ENCODE peak calls at places on chromosomes 2 and 18, in nine cellular contexts. R is PC-9; Y is PC-3; E is GM23248; J is prostate gland; A is CD4-positive, alpha-beta memory T cell; G is aorta; O is fibroblast of lung; H is H1. U is an unnamed sample.

GRCh38 chr18:79950440-79951341 is 762 bp downstream of the SLC66A2 start:
- DNase-seq in R (peak; percentile 20), Y (peak; percentile 31), E (peak; percentile 73), J (no peak), A (no peak), G (peak; percentile 85), O (no peak), H (no peak), U (no peak)

GRCh38 chr18:52402814-52403213 is 62.8 kb downstream of the DCC start:
- DNase-seq in R (no peak), Y (no peak), E (no peak), J (no peak), A (no peak), G (no peak), O (no peak), H (no peak), U (no peak)

GRCh38 chr2:120177011-120177621 is 46.1 kb downstream of the TMEM185B start:
- DNase-seq in R (no peak), Y (no peak), E (no peak), J (peak; percentile 59), A (peak; percentile 87), G (peak; percentile 76), O (no peak), H (no peak), U (peak; percentile 70)

GRCh38 chr2:1147873-1148612 is 197.4 kb downstream of the SNTG2 start:
- DNase-seq in R (no peak), Y (no peak), E (no peak), J (no peak), A (no peak), G (no peak), O (no peak), H (no peak), U (no peak)

GRCh38 chr2:167196461-167197252 is 308.4 kb downstream of the XIRP2 start:
- DNase-seq in R (no peak), Y (peak; percentile 87), E (peak; percentile 45), J (no peak), A (no peak), G (no peak), O (peak; percentile 78), H (no peak), U (no peak)

GRCh38 chr2:144099746-144100438 is 420.0 kb downstream of the ZEB2 start:
- DNase-seq in R (peak; percentile 15), Y (peak; percentile 91), E (peak; percentile 84), J (no peak), A (no peak), G (no peak), O (peak; percentile 77), H (no peak), U (peak; percentile 89)

GRCh38 chr2:117571590-117572349 is 242.7 kb upstream of the DDX18 start:
- DNase-seq in R (no peak), Y (no peak), E (no peak), J (no peak), A (no peak), G (no peak), O (no peak), H (no peak), U (no peak)

GRCh38 chr2:88074854-88075292 is 7.2 kb downstream of the SMYD1 start:
- DNase-seq in R (peak; percentile 17), Y (peak; percentile 77), E (peak; percentile 85), J (no peak), A (no peak), G (no peak), O (peak; percentile 82), H (no peak), U (peak; percentile 83)

GRCh38 chr18:55405655-55406373 is 182.2 kb downstream of the TCF4 start:
- DNase-seq in R (no peak), Y (peak; percentile 93), E (peak; percentile 95), J (peak; percentile 61), A (no peak), G (peak; percentile 91), O (peak; percentile 96), H (no peak), U (peak; percentile 46)

GRCh38 chr2:173966274-173967098 is 1.3 kb upstream of the SP3 start:
- DNase-seq in R (no peak), Y (no peak), E (no peak), J (no peak), A (no peak), G (no peak), O (no peak), H (no peak), U (no peak)

GRCh38 chr2:6972067-6972710 is 55.0 kb downstream of the RNF144A start:
- DNase-seq in R (no peak), Y (no peak), E (no peak), J (no peak), A (no peak), G (no peak), O (no peak), H (no peak), U (no peak)

GRCh38 chr2:21643180-21643579 is 519.4 kb downstream of the TDRD15 start:
- DNase-seq in R (no peak), Y (no peak), E (no peak), J (no peak), A (no peak), G (no peak), O (no peak), H (no peak), U (no peak)

GRCh38 chr2:206993964-206994363 is 54.6 kb downstream of the CPO start:
- DNase-seq in R (peak; percentile 14), Y (no peak), E (no peak), J (peak; percentile 55), A (no peak), G (no peak), O (peak; percentile 50), H (no peak), U (no peak)

DNA sequence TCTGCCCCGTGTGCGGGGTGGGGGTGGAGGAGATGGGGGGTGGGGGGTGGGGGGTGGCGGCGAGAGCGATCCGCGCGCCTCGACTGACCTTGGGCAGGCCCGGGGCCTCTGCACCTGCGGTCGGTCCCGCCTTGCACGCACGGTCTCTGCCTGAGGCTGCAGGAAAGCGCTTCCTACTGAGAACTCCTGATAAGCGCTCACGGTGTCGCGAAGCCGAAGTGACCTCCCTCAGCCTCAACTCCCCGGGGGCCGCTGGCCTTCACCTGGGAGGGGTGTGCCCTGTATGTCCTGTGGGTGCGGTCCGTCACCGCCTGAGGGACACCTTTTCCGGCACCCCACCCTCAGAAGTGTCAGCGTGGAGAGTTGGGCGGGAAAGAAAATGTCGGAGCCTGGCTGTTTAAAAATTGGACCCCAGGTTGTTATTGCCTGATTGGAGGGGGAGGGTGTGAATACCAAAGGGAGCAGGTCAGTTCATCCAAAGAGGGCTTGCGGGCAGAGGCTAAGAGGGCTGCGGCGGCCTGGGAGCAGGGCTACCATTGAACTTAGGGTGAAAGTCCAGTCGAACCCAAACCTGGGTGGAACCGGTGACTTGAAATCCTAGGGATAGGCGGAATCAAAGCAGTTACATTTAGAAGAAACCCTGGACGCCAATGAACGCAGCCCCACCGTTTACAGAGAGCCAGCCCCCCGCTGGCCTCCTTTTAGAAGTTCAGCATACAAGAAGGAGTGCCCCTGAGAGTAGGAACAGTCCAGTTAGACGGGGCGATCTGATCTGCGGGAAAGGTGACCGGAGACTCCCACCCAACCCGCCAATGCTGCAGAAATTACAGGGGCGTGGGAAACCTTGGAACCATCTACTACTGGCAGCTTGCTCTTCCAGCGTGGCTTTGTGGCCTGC is 1.2 kb downstream of the MAL start:
- DNase-seq in R (peak; percentile 79), Y (no peak), E (no peak), J (no peak), A (peak; percentile 53), G (no peak), O (no peak), H (no peak), U (no peak)
- H3K27ac ChIP-seq in R (peak overlapping the region; percentile 99), Y (no peak overlapping the region), E (no peak overlapping the region), J (no peak overlapping the region), A (peak overlapping the region; percentile 37), G (no peak overlapping the region), O (no peak overlapping the region), H (no peak overlapping the region), U (no peak overlapping the region)

DNA sequence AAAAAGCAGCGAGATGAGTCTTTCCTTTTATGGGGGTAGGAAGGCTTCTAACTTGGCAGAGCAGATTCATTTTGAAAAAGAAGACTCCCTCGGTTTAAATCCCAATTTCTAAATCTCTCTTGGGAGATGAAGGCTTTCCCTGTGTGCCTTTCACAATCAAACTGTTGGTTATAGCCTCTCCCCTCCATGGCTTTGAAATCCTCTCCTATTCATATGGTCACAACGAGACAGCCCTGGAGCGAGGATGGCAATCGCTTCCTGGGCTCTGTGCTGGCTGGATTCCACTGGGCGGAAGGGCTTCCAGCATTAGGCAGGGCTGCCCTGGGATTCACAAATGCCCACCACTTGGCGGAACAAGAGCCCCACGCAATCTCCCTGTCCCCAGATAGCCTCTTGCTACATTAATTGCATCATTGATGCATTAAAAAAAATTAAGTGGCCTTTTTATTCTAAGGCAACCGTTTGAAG is 1.6 kb downstream of the CAVIN2 start:
- DNase-seq in R (no peak), Y (no peak), E (no peak), J (no peak), A (no peak), G (no peak), O (peak; percentile 69), H (no peak), U (no peak)
- H3K27ac ChIP-seq in R (no peak overlapping the region), Y (no peak overlapping the region), E (peak overlapping the region; percentile 13), J (peak overlapping the region; percentile 57), A (no peak overlapping the region), G (no peak overlapping the region), O (peak overlapping the region; percentile 74), H (no peak overlapping the region), U (peak overlapping the region; percentile 55)

DNA sequence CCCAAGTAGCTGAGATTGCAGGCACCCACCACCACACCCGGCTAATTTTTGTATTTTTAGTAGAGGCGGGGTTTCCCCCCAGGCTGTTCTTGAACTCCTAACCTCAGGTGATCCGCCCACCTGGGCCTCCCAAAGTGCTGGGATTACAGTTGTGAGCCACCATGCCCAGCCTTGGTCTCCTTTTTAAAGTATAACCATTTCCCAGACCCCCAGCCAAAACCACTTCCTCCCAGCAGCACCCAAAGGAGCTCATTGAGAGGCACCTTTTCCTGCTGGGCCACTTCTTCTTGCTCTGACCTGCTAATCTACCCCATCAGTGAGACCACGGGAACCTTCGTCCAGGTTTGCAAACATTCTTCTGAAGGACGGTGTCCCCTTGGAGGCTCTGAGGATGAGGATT is 69.9 kb downstream of the INPP5D start:
- DNase-seq in R (no peak), Y (no peak), E (no peak), J (no peak), A (no peak), G (peak; percentile 23), O (no peak), H (no peak), U (no peak)
- H3K27ac ChIP-seq in R (no peak overlapping the region), Y (no peak overlapping the region), E (no peak overlapping the region), J (no peak overlapping the region), A (no peak overlapping the region), G (no peak overlapping the region), O (no peak overlapping the region), H (no peak overlapping the region), U (no peak overlapping the region)

GRCh38 chr18:1102848-1103247 is 198.2 kb downstream of the ADCYAP1 start:
- DNase-seq in R (no peak), Y (no peak), E (no peak), J (no peak), A (no peak), G (no peak), O (no peak), H (no peak), U (no peak)

GRCh38 chr18:1104265-1104792 is 199.7 kb downstream of the ADCYAP1 start:
- DNase-seq in R (no peak), Y (peak; percentile 64), E (peak; percentile 12), J (no peak), A (no peak), G (no peak), O (no peak), H (no peak), U (no peak)

DNA sequence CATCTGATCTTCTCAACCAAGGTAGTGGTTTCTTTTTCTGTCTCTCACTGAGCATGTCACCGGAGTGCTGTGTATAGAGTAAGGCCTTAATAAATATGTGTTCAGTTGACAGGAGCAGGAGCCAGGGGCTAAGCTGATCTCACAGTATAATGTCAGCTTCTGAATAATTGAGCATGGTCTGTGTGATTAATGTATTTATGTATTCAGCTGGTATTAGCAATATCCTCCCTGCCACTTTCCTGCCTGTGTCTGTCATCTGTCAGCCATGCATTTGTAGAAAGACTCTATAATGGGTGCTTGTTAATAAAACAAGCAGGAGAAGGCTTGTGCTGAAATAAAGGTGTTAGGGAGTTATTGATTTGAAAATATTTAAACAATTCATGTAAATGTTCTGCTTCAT is 198.9 kb downstream of the ADCYAP1 start:
- DNase-seq in R (no peak), Y (peak; percentile 36), E (no peak), J (no peak), A (no peak), G (no peak), O (no peak), H (no peak), U (no peak)
- H3K27ac ChIP-seq in R (no peak overlapping the region), Y (peak overlapping the region; percentile 24), E (no peak overlapping the region), J (no peak overlapping the region), A (no peak overlapping the region), G (no peak overlapping the region), O (no peak overlapping the region), H (no peak overlapping the region), U (no peak overlapping the region)

U was measured in epithelial cell of prostate.